ENCODE peak calls at places on chromosomes 1 and 21, in five cellular contexts. One of them, this sample, is unnamed.

GRCh38 chr1:212302745-212303383 is 17.7 kb downstream of the PPP2R5A start:
- DNase-seq in COR-L47: no peak
- DNase-seq in EH: peak
- DNase-seq in T-helper 1 cell: no peak
- DNase-seq in C1 segment of cervical spinal cord: no peak
- DNase-seq in this sample: no peak

GRCh38 chr1:219279017-219279770 is 105.5 kb downstream of the LYPLAL1 start:
- DNase-seq in C1 segment of cervical spinal cord: no peak
- DNase-seq in EH: peak
- DNase-seq in T-helper 1 cell: no peak
- DNase-seq in COR-L47: no peak
- DNase-seq in this sample: peak

GRCh38 chr1:166086113-166086908 is 80.5 kb downstream of the FAM78B start:
- DNase-seq in EH: no peak
- DNase-seq in T-helper 1 cell: no peak
- DNase-seq in C1 segment of cervical spinal cord: no peak
- DNase-seq in COR-L47: no peak
- DNase-seq in this sample: no peak

GRCh38 chr1:229003233-229004031 is 267.5 kb upstream of the RAB4A start:
- DNase-seq in COR-L47: no peak
- DNase-seq in T-helper 1 cell: no peak
- DNase-seq in EH: peak
- DNase-seq in C1 segment of cervical spinal cord: peak
- DNase-seq in this sample: no peak

GRCh38 chr1:115098979-115099692 is 9.8 kb upstream of the TSPAN2 start:
- DNase-seq in C1 segment of cervical spinal cord: no peak
- DNase-seq in COR-L47: peak
- DNase-seq in EH: peak
- DNase-seq in T-helper 1 cell: peak
- DNase-seq in this sample: peak

GRCh38 chr1:45067806-45068205 is 55.8 kb downstream of the UROD start:
- DNase-seq in EH: no peak
- DNase-seq in COR-L47: no peak
- DNase-seq in C1 segment of cervical spinal cord: no peak
- DNase-seq in T-helper 1 cell: no peak
- DNase-seq in this sample: no peak

GRCh38 chr1:67559222-67559700 is 125.7 kb upstream of the GADD45A start:
- DNase-seq in T-helper 1 cell: no peak
- DNase-seq in EH: peak
- DNase-seq in COR-L47: no peak
- DNase-seq in C1 segment of cervical spinal cord: no peak
- DNase-seq in this sample: no peak

GRCh38 chr1:39905142-39905541 is 3.4 kb upstream of the MYCL start:
- DNase-seq in C1 segment of cervical spinal cord: no peak
- DNase-seq in T-helper 1 cell: no peak
- DNase-seq in COR-L47: no peak
- DNase-seq in EH: no peak
- DNase-seq in this sample: no peak

GRCh38 chr1:12616709-12617373 is 1.2 kb downstream of the DHRS3 start:
- DNase-seq in C1 segment of cervical spinal cord: no peak
- DNase-seq in T-helper 1 cell: peak
- DNase-seq in COR-L47: peak
- DNase-seq in EH: peak
- DNase-seq in this sample: peak

GRCh38 chr1:39788758-39789570 is at the start of gene BMP8B:
- DNase-seq in EH: peak
- DNase-seq in COR-L47: peak
- DNase-seq in T-helper 1 cell: peak
- DNase-seq in C1 segment of cervical spinal cord: peak
- DNase-seq in this sample: peak

GRCh38 chr21:18384771-18385170 is 18.8 kb downstream of the TMPRSS15 start:
- DNase-seq in C1 segment of cervical spinal cord: no peak
- DNase-seq in EH: no peak
- DNase-seq in T-helper 1 cell: no peak
- DNase-seq in COR-L47: peak
- DNase-seq in this sample: peak

GRCh38 chr1:182198006-182198605 is 136.6 kb upstream of the ZNF648 start:
- DNase-seq in C1 segment of cervical spinal cord: no peak
- DNase-seq in T-helper 1 cell: no peak
- DNase-seq in COR-L47: no peak
- DNase-seq in EH: peak
- DNase-seq in this sample: peak

GRCh38 chr21:36688324-36688723 is 10.6 kb upstream of the SIM2 start:
- DNase-seq in C1 segment of cervical spinal cord: no peak
- DNase-seq in COR-L47: no peak
- DNase-seq in T-helper 1 cell: no peak
- DNase-seq in EH: no peak
- DNase-seq in this sample: no peak

GRCh38 chr1:171841931-171842723 is 829 bp downstream of the DNM3 start:
- DNase-seq in T-helper 1 cell: peak
- DNase-seq in C1 segment of cervical spinal cord: peak
- DNase-seq in COR-L47: peak
- DNase-seq in EH: peak
- DNase-seq in this sample: no peak

GRCh38 chr1:110682898-110683297 is 8.2 kb upstream of the KCNA3 start:
- DNase-seq in COR-L47: no peak
- DNase-seq in C1 segment of cervical spinal cord: no peak
- DNase-seq in T-helper 1 cell: no peak
- DNase-seq in EH: no peak
- DNase-seq in this sample: no peak

GRCh38 chr1:11671544-11672286 is 7.7 kb downstream of the FBXO6 start:
- DNase-seq in T-helper 1 cell: no peak
- DNase-seq in COR-L47: no peak
- DNase-seq in EH: no peak
- DNase-seq in C1 segment of cervical spinal cord: no peak
- DNase-seq in this sample: no peak

GRCh38 chr1:92749024-92749634 is 35.8 kb downstream of the EVI5 start:
- DNase-seq in T-helper 1 cell: peak
- DNase-seq in C1 segment of cervical spinal cord: peak
- DNase-seq in EH: peak
- DNase-seq in COR-L47: peak
- DNase-seq in this sample: peak

GRCh38 chr1:51644533-51645197 is 27.8 kb downstream of the OSBPL9 start:
- DNase-seq in COR-L47: no peak
- DNase-seq in C1 segment of cervical spinal cord: no peak
- DNase-seq in T-helper 1 cell: no peak
- DNase-seq in EH: peak
- DNase-seq in this sample: peak

GRCh38 chr1:172540635-172541034 is 7.7 kb downstream of the SUCO start:
- DNase-seq in T-helper 1 cell: no peak
- DNase-seq in COR-L47: no peak
- DNase-seq in C1 segment of cervical spinal cord: no peak
- DNase-seq in EH: no peak
- DNase-seq in this sample: no peak

GRCh38 chr1:159889202-159889601 is 10.8 kb downstream of the CFAP45 start:
- DNase-seq in EH: no peak
- DNase-seq in COR-L47: peak
- DNase-seq in C1 segment of cervical spinal cord: no peak
- DNase-seq in T-helper 1 cell: no peak
- DNase-seq in this sample: peak

GRCh38 chr1:38097256-38097655 is 50.7 kb upstream of the POU3F1 start:
- DNase-seq in C1 segment of cervical spinal cord: no peak
- DNase-seq in T-helper 1 cell: no peak
- DNase-seq in COR-L47: peak
- DNase-seq in EH: no peak
- DNase-seq in this sample: no peak

GRCh38 chr1:53982034-53982761 is 35.8 kb downstream of the LDLRAD1 start:
- DNase-seq in EH: peak
- DNase-seq in COR-L47: peak
- DNase-seq in C1 segment of cervical spinal cord: no peak
- DNase-seq in T-helper 1 cell: no peak
- DNase-seq in this sample: peak

GRCh38 chr1:156948708-156949107 is 28.3 kb downstream of the LRRC71 start:
- DNase-seq in C1 segment of cervical spinal cord: no peak
- DNase-seq in EH: no peak
- DNase-seq in T-helper 1 cell: no peak
- DNase-seq in COR-L47: no peak
- DNase-seq in this sample: no peak

GRCh38 chr1:145859491-145860159 is 744 bp upstream of the PIAS3 start:
- DNase-seq in C1 segment of cervical spinal cord: peak
- DNase-seq in T-helper 1 cell: peak
- DNase-seq in EH: peak
- DNase-seq in COR-L47: peak
- DNase-seq in this sample: peak

GRCh38 chr1:30965914-30966313 is 57.4 kb upstream of the SDC3 start:
- DNase-seq in C1 segment of cervical spinal cord: no peak
- DNase-seq in T-helper 1 cell: no peak
- DNase-seq in EH: no peak
- DNase-seq in COR-L47: no peak
- DNase-seq in this sample: no peak

GRCh38 chr1:185696419-185697150 is 37.6 kb upstream of the HMCN1 start:
- DNase-seq in C1 segment of cervical spinal cord: no peak
- DNase-seq in EH: no peak
- DNase-seq in COR-L47: no peak
- DNase-seq in T-helper 1 cell: no peak
- DNase-seq in this sample: peak

GRCh38 chr1:218384576-218384975 is 39.4 kb downstream of the TGFB2 start:
- DNase-seq in T-helper 1 cell: no peak
- DNase-seq in C1 segment of cervical spinal cord: no peak
- DNase-seq in EH: peak
- DNase-seq in COR-L47: no peak
- DNase-seq in this sample: peak

GRCh38 chr1:168324745-168325425 is 44.2 kb downstream of the TBX19 start:
- DNase-seq in EH: no peak
- DNase-seq in C1 segment of cervical spinal cord: no peak
- DNase-seq in T-helper 1 cell: no peak
- DNase-seq in COR-L47: no peak
- DNase-seq in this sample: no peak

GRCh38 chr1:31660871-31661455 is 16.3 kb upstream of the PEF1 start:
- DNase-seq in EH: no peak
- DNase-seq in T-helper 1 cell: no peak
- DNase-seq in C1 segment of cervical spinal cord: no peak
- DNase-seq in COR-L47: no peak
- DNase-seq in this sample: no peak